ENCODE peak calls at places on chromosomes 13 and 19, in nine cellular contexts. R is RWPE1, T is HFF-Myc, W is AG09309, I is hepatic stellate cell, K is EL, A is neural progenitor cell, H is immature natural killer cell, O is MV-4-11. N is an unnamed sample.

GRCh38 chr19:52331757-52332156 is 4.3 kb upstream of the ZNF610 start:
- DNase-seq in O (no peak), H (no peak), K (no peak), W (no peak), R (no peak), I (no peak), T (no peak), A (no peak), N (no peak)

GRCh38 chr19:17532557-17532956 is 21.1 kb downstream of the PGLS start:
- DNase-seq in R (no peak), T (no peak), K (no peak), H (no peak), I (no peak), W (no peak), A (no peak), O (no peak), N (no peak)

GRCh38 chr19:56750658-56751057 is 79.1 kb upstream of the ZNF835 start:
- DNase-seq in W (no peak), A (no peak), O (no peak), H (no peak), T (no peak), R (no peak), I (no peak), K (no peak), N (peak)

GRCh38 chr19:38402623-38402966 is 298 bp upstream of the FAM98C start:
- DNase-seq in W (no peak), O (no peak), R (no peak), A (no peak), K (no peak), I (no peak), H (no peak), T (no peak), N (no peak)

GRCh38 chr19:52748336-52748950 is 13.6 kb upstream of the ZNF611 start:
- DNase-seq in W (no peak), A (peak), K (peak), I (peak), H (peak), T (no peak), O (peak), R (peak), N (peak)

GRCh38 chr19:17292301-17293074 is 10.7 kb downstream of the ABHD8 start:
- DNase-seq in O (peak), I (peak), T (peak), A (peak), R (peak), H (peak), W (no peak), K (peak), N (peak)

GRCh38 chr13:104315606-104316005 is 1249.4 kb upstream of the SLC10A2 start:
- DNase-seq in O (no peak), T (no peak), K (peak), A (no peak), I (peak), H (no peak), R (peak), W (no peak), N (no peak)

GRCh38 chr13:93249259-93249917 is 22.8 kb downstream of the GPC6 start:
- DNase-seq in K (peak), O (peak), R (peak), W (peak), A (no peak), T (peak), H (no peak), I (peak), N (no peak)

GRCh38 chr13:21344662-21345176 is 114.4 kb downstream of the ZDHHC20 start:
- DNase-seq in K (no peak), W (no peak), I (no peak), O (peak), A (no peak), R (no peak), T (no peak), H (peak), N (no peak)

GRCh38 chr13:99963832-99964339 is 7.7 kb downstream of the ZIC5 start:
- DNase-seq in W (no peak), I (no peak), R (no peak), H (no peak), A (no peak), T (no peak), K (no peak), O (no peak), N (no peak)

GRCh38 chr13:101942038-101942437 is 459.8 kb downstream of the FGF14 start:
- DNase-seq in K (peak), W (no peak), O (no peak), H (no peak), T (no peak), I (no peak), A (peak), R (peak), N (peak)

N was measured in pons.